ENCODE peak calls at places on chromosomes 1 and 21, in six cellular contexts. One of them, this sample, is unnamed.

GRCh38 chr1:38790422-38791212 is 69.0 kb downstream of the RRAGC start:
- DNase-seq in HS-5: no peak
- DNase-seq in CD8-positive, alpha-beta T cell: no peak
- DNase-seq in activated CD8-positive, alpha-beta memory T cell treated with anti-CD3 and anti-CD28 coated beads for 48 hours: no peak
- DNase-seq in HEK293T: no peak
- DNase-seq in AG04449: no peak
- DNase-seq in this sample: no peak

GRCh38 chr1:226626577-226626956 is 78.0 kb downstream of the STUM start:
- DNase-seq in HS-5: no peak
- DNase-seq in CD8-positive, alpha-beta T cell: peak
- DNase-seq in activated CD8-positive, alpha-beta memory T cell treated with anti-CD3 and anti-CD28 coated beads for 48 hours: peak
- DNase-seq in HEK293T: peak
- DNase-seq in AG04449: no peak
- DNase-seq in this sample: peak

GRCh38 chr1:226973371-226973897 is 33.3 kb downstream of the COQ8A start:
- DNase-seq in HS-5: no peak
- DNase-seq in CD8-positive, alpha-beta T cell: no peak
- DNase-seq in activated CD8-positive, alpha-beta memory T cell treated with anti-CD3 and anti-CD28 coated beads for 48 hours: no peak
- DNase-seq in HEK293T: no peak
- DNase-seq in AG04449: no peak
- DNase-seq in this sample: no peak

GRCh38 chr1:66244429-66244828 is 289.5 kb upstream of the SGIP1 start:
- DNase-seq in HS-5: no peak
- DNase-seq in CD8-positive, alpha-beta T cell: no peak
- DNase-seq in activated CD8-positive, alpha-beta memory T cell treated with anti-CD3 and anti-CD28 coated beads for 48 hours: no peak
- DNase-seq in HEK293T: no peak
- DNase-seq in AG04449: no peak
- DNase-seq in this sample: no peak

GRCh38 chr1:16139473-16139962 is 16.4 kb downstream of the EPHA2 start:
- DNase-seq in HS-5: peak
- DNase-seq in CD8-positive, alpha-beta T cell: no peak
- DNase-seq in activated CD8-positive, alpha-beta memory T cell treated with anti-CD3 and anti-CD28 coated beads for 48 hours: no peak
- DNase-seq in HEK293T: no peak
- DNase-seq in AG04449: no peak
- DNase-seq in this sample: no peak

GRCh38 chr21:14591277-14591876 is 45.3 kb upstream of the SAMSN1 start:
- DNase-seq in HS-5: no peak
- DNase-seq in CD8-positive, alpha-beta T cell: no peak
- DNase-seq in activated CD8-positive, alpha-beta memory T cell treated with anti-CD3 and anti-CD28 coated beads for 48 hours: no peak
- DNase-seq in HEK293T: no peak
- DNase-seq in AG04449: no peak
- DNase-seq in this sample: no peak

GRCh38 chr1:17605582-17606344 is 66.3 kb downstream of the ARHGEF10L start:
- DNase-seq in HS-5: no peak
- DNase-seq in CD8-positive, alpha-beta T cell: no peak
- DNase-seq in activated CD8-positive, alpha-beta memory T cell treated with anti-CD3 and anti-CD28 coated beads for 48 hours: no peak
- DNase-seq in HEK293T: no peak
- DNase-seq in AG04449: no peak
- DNase-seq in this sample: no peak

GRCh38 chr21:43328171-43328570 is 98.8 kb downstream of the SIK1 start:
- DNase-seq in HS-5: no peak
- DNase-seq in CD8-positive, alpha-beta T cell: no peak
- DNase-seq in activated CD8-positive, alpha-beta memory T cell treated with anti-CD3 and anti-CD28 coated beads for 48 hours: no peak
- DNase-seq in HEK293T: no peak
- DNase-seq in AG04449: no peak
- DNase-seq in this sample: no peak

GRCh38 chr1:228158690-228159665 is 6.6 kb upstream of the IBA57 start:
- DNase-seq in HS-5: no peak
- DNase-seq in CD8-positive, alpha-beta T cell: no peak
- DNase-seq in activated CD8-positive, alpha-beta memory T cell treated with anti-CD3 and anti-CD28 coated beads for 48 hours: no peak
- DNase-seq in HEK293T: no peak
- DNase-seq in AG04449: no peak
- DNase-seq in this sample: no peak

GRCh38 chr1:116472431-116472961 is 98.3 kb downstream of the CD58 start:
- DNase-seq in HS-5: no peak
- DNase-seq in CD8-positive, alpha-beta T cell: no peak
- DNase-seq in activated CD8-positive, alpha-beta memory T cell treated with anti-CD3 and anti-CD28 coated beads for 48 hours: no peak
- DNase-seq in HEK293T: peak
- DNase-seq in AG04449: no peak
- DNase-seq in this sample: no peak

GRCh38 chr1:174359454-174359805 is 88.3 kb upstream of the GPR52 start:
- DNase-seq in HS-5: no peak
- DNase-seq in CD8-positive, alpha-beta T cell: no peak
- DNase-seq in activated CD8-positive, alpha-beta memory T cell treated with anti-CD3 and anti-CD28 coated beads for 48 hours: no peak
- DNase-seq in HEK293T: no peak
- DNase-seq in AG04449: no peak
- DNase-seq in this sample: no peak

GRCh38 chr1:79737193-79737592 is 730.7 kb upstream of the ADGRL4 start:
- DNase-seq in HS-5: no peak
- DNase-seq in CD8-positive, alpha-beta T cell: no peak
- DNase-seq in activated CD8-positive, alpha-beta memory T cell treated with anti-CD3 and anti-CD28 coated beads for 48 hours: no peak
- DNase-seq in HEK293T: no peak
- DNase-seq in AG04449: no peak
- DNase-seq in this sample: no peak

GRCh38 chr1:85361106-85361505 is 84.7 kb upstream of the BCL10 start:
- DNase-seq in HS-5: no peak
- DNase-seq in CD8-positive, alpha-beta T cell: no peak
- DNase-seq in activated CD8-positive, alpha-beta memory T cell treated with anti-CD3 and anti-CD28 coated beads for 48 hours: no peak
- DNase-seq in HEK293T: no peak
- DNase-seq in AG04449: no peak
- DNase-seq in this sample: no peak

GRCh38 chr1:93679546-93679945 is 2.1 kb downstream of the BCAR3 start:
- DNase-seq in HS-5: no peak
- DNase-seq in CD8-positive, alpha-beta T cell: no peak
- DNase-seq in activated CD8-positive, alpha-beta memory T cell treated with anti-CD3 and anti-CD28 coated beads for 48 hours: no peak
- DNase-seq in HEK293T: no peak
- DNase-seq in AG04449: no peak
- DNase-seq in this sample: no peak

GRCh38 chr1:11331874-11332546 is 59.0 kb downstream of the UBIAD1 start:
- DNase-seq in HS-5: no peak
- DNase-seq in CD8-positive, alpha-beta T cell: no peak
- DNase-seq in activated CD8-positive, alpha-beta memory T cell treated with anti-CD3 and anti-CD28 coated beads for 48 hours: no peak
- DNase-seq in HEK293T: no peak
- DNase-seq in AG04449: no peak
- DNase-seq in this sample: no peak

GRCh38 chr1:216723274-216723780 is at the start of gene ESRRG:
- DNase-seq in HS-5: no peak
- DNase-seq in CD8-positive, alpha-beta T cell: no peak
- DNase-seq in activated CD8-positive, alpha-beta memory T cell treated with anti-CD3 and anti-CD28 coated beads for 48 hours: no peak
- DNase-seq in HEK293T: peak
- DNase-seq in AG04449: no peak
- DNase-seq in this sample: no peak

GRCh38 chr1:58982259-58982998 is 198.6 kb upstream of the JUN start:
- DNase-seq in HS-5: no peak
- DNase-seq in CD8-positive, alpha-beta T cell: no peak
- DNase-seq in activated CD8-positive, alpha-beta memory T cell treated with anti-CD3 and anti-CD28 coated beads for 48 hours: no peak
- DNase-seq in HEK293T: no peak
- DNase-seq in AG04449: no peak
- DNase-seq in this sample: no peak

GRCh38 chr1:201422026-201422425 is 496 bp upstream of the TNNI1 start:
- DNase-seq in HS-5: no peak
- DNase-seq in CD8-positive, alpha-beta T cell: no peak
- DNase-seq in activated CD8-positive, alpha-beta memory T cell treated with anti-CD3 and anti-CD28 coated beads for 48 hours: no peak
- DNase-seq in HEK293T: no peak
- DNase-seq in AG04449: no peak
- DNase-seq in this sample: no peak

GRCh38 chr1:68111804-68112436 is 61.5 kb upstream of the DIRAS3 start:
- DNase-seq in HS-5: no peak
- DNase-seq in CD8-positive, alpha-beta T cell: no peak
- DNase-seq in activated CD8-positive, alpha-beta memory T cell treated with anti-CD3 and anti-CD28 coated beads for 48 hours: no peak
- DNase-seq in HEK293T: peak
- DNase-seq in AG04449: no peak
- DNase-seq in this sample: no peak

GRCh38 chr1:167090289-167090942 is at the start of gene GPA33:
- DNase-seq in HS-5: no peak
- DNase-seq in CD8-positive, alpha-beta T cell: peak
- DNase-seq in activated CD8-positive, alpha-beta memory T cell treated with anti-CD3 and anti-CD28 coated beads for 48 hours: no peak
- DNase-seq in HEK293T: no peak
- DNase-seq in AG04449: no peak
- DNase-seq in this sample: no peak

GRCh38 chr1:1081311-1082238 is 7.5 kb upstream of the RNF223 start:
- DNase-seq in HS-5: no peak
- DNase-seq in CD8-positive, alpha-beta T cell: no peak
- DNase-seq in activated CD8-positive, alpha-beta memory T cell treated with anti-CD3 and anti-CD28 coated beads for 48 hours: no peak
- DNase-seq in HEK293T: no peak
- DNase-seq in AG04449: no peak
- DNase-seq in this sample: no peak

GRCh38 chr1:216836316-216836715 is 113.1 kb upstream of the ESRRG start:
- DNase-seq in HS-5: no peak
- DNase-seq in CD8-positive, alpha-beta T cell: no peak
- DNase-seq in activated CD8-positive, alpha-beta memory T cell treated with anti-CD3 and anti-CD28 coated beads for 48 hours: no peak
- DNase-seq in HEK293T: no peak
- DNase-seq in AG04449: no peak
- DNase-seq in this sample: no peak

GRCh38 chr1:91883470-91883869 is 2.5 kb downstream of the TGFBR3 start:
- DNase-seq in HS-5: no peak
- DNase-seq in CD8-positive, alpha-beta T cell: no peak
- DNase-seq in activated CD8-positive, alpha-beta memory T cell treated with anti-CD3 and anti-CD28 coated beads for 48 hours: no peak
- DNase-seq in HEK293T: no peak
- DNase-seq in AG04449: no peak
- DNase-seq in this sample: no peak

GRCh38 chr1:152777510-152778137 is 2.7 kb downstream of the LCE1F start:
- DNase-seq in HS-5: no peak
- DNase-seq in CD8-positive, alpha-beta T cell: no peak
- DNase-seq in activated CD8-positive, alpha-beta memory T cell treated with anti-CD3 and anti-CD28 coated beads for 48 hours: no peak
- DNase-seq in HEK293T: peak
- DNase-seq in AG04449: no peak
- DNase-seq in this sample: peak

GRCh38 chr1:161013591-161014513 is 7.1 kb downstream of the F11R start:
- DNase-seq in HS-5: no peak
- DNase-seq in CD8-positive, alpha-beta T cell: peak
- DNase-seq in activated CD8-positive, alpha-beta memory T cell treated with anti-CD3 and anti-CD28 coated beads for 48 hours: peak
- DNase-seq in HEK293T: no peak
- DNase-seq in AG04449: no peak
- DNase-seq in this sample: peak

GRCh38 chr1:178918328-178918727 is 47.5 kb upstream of the ANGPTL1 start:
- DNase-seq in HS-5: no peak
- DNase-seq in CD8-positive, alpha-beta T cell: no peak
- DNase-seq in activated CD8-positive, alpha-beta memory T cell treated with anti-CD3 and anti-CD28 coated beads for 48 hours: no peak
- DNase-seq in HEK293T: no peak
- DNase-seq in AG04449: no peak
- DNase-seq in this sample: no peak

GRCh38 chr1:197441990-197442389 is 173.9 kb downstream of the CRB1 start:
- DNase-seq in HS-5: no peak
- DNase-seq in CD8-positive, alpha-beta T cell: no peak
- DNase-seq in activated CD8-positive, alpha-beta memory T cell treated with anti-CD3 and anti-CD28 coated beads for 48 hours: no peak
- DNase-seq in HEK293T: no peak
- DNase-seq in AG04449: peak
- DNase-seq in this sample: no peak

GRCh38 chr1:1063945-1064831 is 9.9 kb downstream of the RNF223 start:
- DNase-seq in HS-5: peak
- DNase-seq in CD8-positive, alpha-beta T cell: peak
- DNase-seq in activated CD8-positive, alpha-beta memory T cell treated with anti-CD3 and anti-CD28 coated beads for 48 hours: peak
- DNase-seq in HEK293T: peak
- DNase-seq in AG04449: peak
- DNase-seq in this sample: peak

GRCh38 chr21:37842163-37842919 is 73.9 kb downstream of the KCNJ6 start:
- DNase-seq in HS-5: no peak
- DNase-seq in CD8-positive, alpha-beta T cell: no peak
- DNase-seq in activated CD8-positive, alpha-beta memory T cell treated with anti-CD3 and anti-CD28 coated beads for 48 hours: no peak
- DNase-seq in HEK293T: no peak
- DNase-seq in AG04449: no peak
- DNase-seq in this sample: no peak

GRCh38 chr1:108082741-108083562 is 117.2 kb downstream of the SLC25A24 start:
- DNase-seq in HS-5: no peak
- DNase-seq in CD8-positive, alpha-beta T cell: no peak
- DNase-seq in activated CD8-positive, alpha-beta memory T cell treated with anti-CD3 and anti-CD28 coated beads for 48 hours: no peak
- DNase-seq in HEK293T: no peak
- DNase-seq in AG04449: no peak
- DNase-seq in this sample: no peak

GRCh38 chr1:59776960-59777852 is 37.5 kb upstream of the HOOK1 start:
- DNase-seq in HS-5: peak
- DNase-seq in CD8-positive, alpha-beta T cell: no peak
- DNase-seq in activated CD8-positive, alpha-beta memory T cell treated with anti-CD3 and anti-CD28 coated beads for 48 hours: no peak
- DNase-seq in HEK293T: no peak
- DNase-seq in AG04449: no peak
- DNase-seq in this sample: no peak

GRCh38 chr1:160837558-160838205 is 25.0 kb downstream of the CD244 start:
- DNase-seq in HS-5: no peak
- DNase-seq in CD8-positive, alpha-beta T cell: peak
- DNase-seq in activated CD8-positive, alpha-beta memory T cell treated with anti-CD3 and anti-CD28 coated beads for 48 hours: peak
- DNase-seq in HEK293T: no peak
- DNase-seq in AG04449: no peak
- DNase-seq in this sample: peak

GRCh38 chr1:226506921-226507320 is 41.6 kb upstream of the STUM start:
- DNase-seq in HS-5: no peak
- DNase-seq in CD8-positive, alpha-beta T cell: no peak
- DNase-seq in activated CD8-positive, alpha-beta memory T cell treated with anti-CD3 and anti-CD28 coated beads for 48 hours: no peak
- DNase-seq in HEK293T: no peak
- DNase-seq in AG04449: no peak
- DNase-seq in this sample: no peak

GRCh38 chr1:54810144-54810942 is 9.2 kb upstream of the TTC22 start:
- DNase-seq in HS-5: no peak
- DNase-seq in CD8-positive, alpha-beta T cell: peak
- DNase-seq in activated CD8-positive, alpha-beta memory T cell treated with anti-CD3 and anti-CD28 coated beads for 48 hours: peak
- DNase-seq in HEK293T: peak
- DNase-seq in AG04449: no peak
- DNase-seq in this sample: peak

This sample was measured in HL-60.